ENCODE peak calls at places on chromosomes 4 and X, in six cellular contexts. One of them, this sample, is unnamed.

GRCh38 chrX:8090482-8090881 is 80.6 kb downstream of the VCX2 start:
- DNase-seq in stimulated activated CD8-positive, alpha-beta memory T cell treated with anti-CD3 and anti-CD28 coated beads, Interleukin-15, amount 100 ng/mL, for 4 hours: no peak
- DNase-seq in upper lobe of left lung: no peak
- DNase-seq in left cardiac atrium: no peak
- DNase-seq in activated CD4-positive, alpha-beta T cell treated with anti-CD3 and anti-CD28 coated beads, Interleukin-2, amount 10 ng/mL, durations not matched to agents 7 days and 5 days: no peak
- DNase-seq in tibial nerve: no peak
- DNase-seq in this sample: no peak

GRCh38 chrX:132853040-132853439 is 105.4 kb downstream of the HS6ST2 start:
- DNase-seq in stimulated activated CD8-positive, alpha-beta memory T cell treated with anti-CD3 and anti-CD28 coated beads, Interleukin-15, amount 100 ng/mL, for 4 hours: no peak
- DNase-seq in upper lobe of left lung: no peak
- DNase-seq in left cardiac atrium: no peak
- DNase-seq in activated CD4-positive, alpha-beta T cell treated with anti-CD3 and anti-CD28 coated beads, Interleukin-2, amount 10 ng/mL, durations not matched to agents 7 days and 5 days: no peak
- DNase-seq in tibial nerve: no peak
- DNase-seq in this sample: no peak

GRCh38 chr4:118680808-118681207 is 4.4 kb upstream of the METTL14 start:
- DNase-seq in stimulated activated CD8-positive, alpha-beta memory T cell treated with anti-CD3 and anti-CD28 coated beads, Interleukin-15, amount 100 ng/mL, for 4 hours: no peak
- DNase-seq in upper lobe of left lung: no peak
- DNase-seq in left cardiac atrium: no peak
- DNase-seq in activated CD4-positive, alpha-beta T cell treated with anti-CD3 and anti-CD28 coated beads, Interleukin-2, amount 10 ng/mL, durations not matched to agents 7 days and 5 days: no peak
- DNase-seq in tibial nerve: no peak
- DNase-seq in this sample: no peak

GRCh38 chr4:17368408-17368807 is 143.5 kb downstream of the QDPR start:
- DNase-seq in stimulated activated CD8-positive, alpha-beta memory T cell treated with anti-CD3 and anti-CD28 coated beads, Interleukin-15, amount 100 ng/mL, for 4 hours: no peak
- DNase-seq in upper lobe of left lung: no peak
- DNase-seq in left cardiac atrium: no peak
- DNase-seq in activated CD4-positive, alpha-beta T cell treated with anti-CD3 and anti-CD28 coated beads, Interleukin-2, amount 10 ng/mL, durations not matched to agents 7 days and 5 days: no peak
- DNase-seq in tibial nerve: no peak
- DNase-seq in this sample: no peak

GRCh38 chr4:62640296-62640695 is 1440.2 kb downstream of the ADGRL3 start:
- DNase-seq in stimulated activated CD8-positive, alpha-beta memory T cell treated with anti-CD3 and anti-CD28 coated beads, Interleukin-15, amount 100 ng/mL, for 4 hours: no peak
- DNase-seq in upper lobe of left lung: no peak
- DNase-seq in left cardiac atrium: no peak
- DNase-seq in activated CD4-positive, alpha-beta T cell treated with anti-CD3 and anti-CD28 coated beads, Interleukin-2, amount 10 ng/mL, durations not matched to agents 7 days and 5 days: no peak
- DNase-seq in tibial nerve: no peak
- DNase-seq in this sample: no peak

GRCh38 chr4:829291-829690 is 3.4 kb upstream of the CPLX1 start:
- DNase-seq in stimulated activated CD8-positive, alpha-beta memory T cell treated with anti-CD3 and anti-CD28 coated beads, Interleukin-15, amount 100 ng/mL, for 4 hours: no peak
- DNase-seq in upper lobe of left lung: no peak
- DNase-seq in left cardiac atrium: no peak
- DNase-seq in activated CD4-positive, alpha-beta T cell treated with anti-CD3 and anti-CD28 coated beads, Interleukin-2, amount 10 ng/mL, durations not matched to agents 7 days and 5 days: no peak
- DNase-seq in tibial nerve: no peak
- DNase-seq in this sample: no peak

GRCh38 chr4:168790898-168791297 is 219.2 kb downstream of the CBR4 start:
- DNase-seq in stimulated activated CD8-positive, alpha-beta memory T cell treated with anti-CD3 and anti-CD28 coated beads, Interleukin-15, amount 100 ng/mL, for 4 hours: no peak
- DNase-seq in upper lobe of left lung: no peak
- DNase-seq in left cardiac atrium: no peak
- DNase-seq in activated CD4-positive, alpha-beta T cell treated with anti-CD3 and anti-CD28 coated beads, Interleukin-2, amount 10 ng/mL, durations not matched to agents 7 days and 5 days: no peak
- DNase-seq in tibial nerve: no peak
- DNase-seq in this sample: no peak

GRCh38 chr4:5387457-5387856 is 320.9 kb downstream of the EVC2 start:
- DNase-seq in stimulated activated CD8-positive, alpha-beta memory T cell treated with anti-CD3 and anti-CD28 coated beads, Interleukin-15, amount 100 ng/mL, for 4 hours: no peak
- DNase-seq in upper lobe of left lung: no peak
- DNase-seq in left cardiac atrium: no peak
- DNase-seq in activated CD4-positive, alpha-beta T cell treated with anti-CD3 and anti-CD28 coated beads, Interleukin-2, amount 10 ng/mL, durations not matched to agents 7 days and 5 days: no peak
- DNase-seq in tibial nerve: no peak
- DNase-seq in this sample: no peak

GRCh38 chr4:152778656-152779512 is 646 bp downstream of the TIGD4 start:
- DNase-seq in stimulated activated CD8-positive, alpha-beta memory T cell treated with anti-CD3 and anti-CD28 coated beads, Interleukin-15, amount 100 ng/mL, for 4 hours: peak; percentile 7
- DNase-seq in upper lobe of left lung: peak; percentile 25
- DNase-seq in left cardiac atrium: peak; percentile 47
- DNase-seq in activated CD4-positive, alpha-beta T cell treated with anti-CD3 and anti-CD28 coated beads, Interleukin-2, amount 10 ng/mL, durations not matched to agents 7 days and 5 days: peak; percentile 31
- DNase-seq in tibial nerve: peak; percentile 9
- DNase-seq in this sample: peak; percentile 82

GRCh38 chrX:151973851-151974335 is 583 bp downstream of the GABRE start:
- DNase-seq in stimulated activated CD8-positive, alpha-beta memory T cell treated with anti-CD3 and anti-CD28 coated beads, Interleukin-15, amount 100 ng/mL, for 4 hours: no peak
- DNase-seq in upper lobe of left lung: peak; percentile 44
- DNase-seq in left cardiac atrium: peak; percentile 33
- DNase-seq in activated CD4-positive, alpha-beta T cell treated with anti-CD3 and anti-CD28 coated beads, Interleukin-2, amount 10 ng/mL, durations not matched to agents 7 days and 5 days: no peak
- DNase-seq in tibial nerve: no peak
- DNase-seq in this sample: peak; percentile 37

GRCh38 chr4:89305712-89306437 is 1.7 kb downstream of the GPRIN3 start:
- DNase-seq in stimulated activated CD8-positive, alpha-beta memory T cell treated with anti-CD3 and anti-CD28 coated beads, Interleukin-15, amount 100 ng/mL, for 4 hours: no peak
- DNase-seq in upper lobe of left lung: peak; percentile 44
- DNase-seq in left cardiac atrium: no peak
- DNase-seq in activated CD4-positive, alpha-beta T cell treated with anti-CD3 and anti-CD28 coated beads, Interleukin-2, amount 10 ng/mL, durations not matched to agents 7 days and 5 days: peak; percentile 35
- DNase-seq in tibial nerve: no peak
- DNase-seq in this sample: no peak

GRCh38 chr4:13523591-13524503 is 20.5 kb downstream of the NKX3-2 start:
- DNase-seq in stimulated activated CD8-positive, alpha-beta memory T cell treated with anti-CD3 and anti-CD28 coated beads, Interleukin-15, amount 100 ng/mL, for 4 hours: no peak
- DNase-seq in upper lobe of left lung: no peak
- DNase-seq in left cardiac atrium: no peak
- DNase-seq in activated CD4-positive, alpha-beta T cell treated with anti-CD3 and anti-CD28 coated beads, Interleukin-2, amount 10 ng/mL, durations not matched to agents 7 days and 5 days: no peak
- DNase-seq in tibial nerve: no peak
- DNase-seq in this sample: no peak

GRCh38 chr4:100362363-100362762 is 155.5 kb downstream of the EMCN start:
- DNase-seq in stimulated activated CD8-positive, alpha-beta memory T cell treated with anti-CD3 and anti-CD28 coated beads, Interleukin-15, amount 100 ng/mL, for 4 hours: no peak
- DNase-seq in upper lobe of left lung: no peak
- DNase-seq in left cardiac atrium: no peak
- DNase-seq in activated CD4-positive, alpha-beta T cell treated with anti-CD3 and anti-CD28 coated beads, Interleukin-2, amount 10 ng/mL, durations not matched to agents 7 days and 5 days: no peak
- DNase-seq in tibial nerve: no peak
- DNase-seq in this sample: no peak

This sample was measured in left kidney.